ENCODE peak calls at places on chromosomes 2 and 18, in six cellular contexts. B, C, U, M, K and D are unnamed samples.

GRCh38 chr2:4139711-4140110 is 436.3 kb downstream of the DCDC2C start:
- DNase-seq in B (no peak), C (no peak), U (no peak), M (no peak), K (no peak), D (no peak)

GRCh38 chr2:8151888-8152287 is 530.0 kb upstream of the ID2 start:
- DNase-seq in B (no peak), C (no peak), U (no peak), M (no peak), K (no peak), D (no peak)

GRCh38 chr18:46393230-46393629 is 263.8 kb downstream of the LOXHD1 start:
- DNase-seq in B (no peak), C (no peak), U (peak), M (no peak), K (no peak), D (no peak)

GRCh38 chr2:207975910-207976309 is 49.4 kb downstream of the PLEKHM3 start:
- DNase-seq in B (no peak), C (no peak), U (no peak), M (no peak), K (no peak), D (no peak)

GRCh38 chr2:122191331-122191730 is 435.9 kb downstream of the TSN start:
- DNase-seq in B (no peak), C (no peak), U (peak), M (peak), K (no peak), D (peak)

GRCh38 chr2:197085665-197086064 is 159.2 kb upstream of the PGAP1 start:
- DNase-seq in B (no peak), C (no peak), U (no peak), M (no peak), K (no peak), D (no peak)

GRCh38 chr18:2518473-2518872 is 52.8 kb downstream of the METTL4 start:
- DNase-seq in B (no peak), C (no peak), U (no peak), M (no peak), K (no peak), D (no peak)

GRCh38 chr18:48308027-48308635 is 101.1 kb downstream of the ZBTB7C start:
- DNase-seq in B (no peak), C (no peak), U (no peak), M (no peak), K (peak), D (no peak)

GRCh38 chr2:144382848-144383247 is 137.1 kb downstream of the ZEB2 start:
- DNase-seq in B (no peak), C (no peak), U (no peak), M (peak), K (no peak), D (peak)

GRCh38 chr2:189260361-189260761 is 80.8 kb upstream of the COL5A2 start:
- DNase-seq in B (no peak), C (no peak), U (peak), M (peak), K (no peak), D (no peak)

GRCh38 chr2:218607436-218608115 is at the start of gene PLCD4:
- DNase-seq in B (no peak), C (no peak), U (peak), M (no peak), K (no peak), D (no peak)

GRCh38 chr2:71521436-71521950 is 68.1 kb downstream of the DYSF start:
- DNase-seq in B (no peak), C (no peak), U (no peak), M (no peak), K (no peak), D (no peak)

GRCh38 chr2:20291846-20292408 is 58.7 kb downstream of the PUM2 start:
- DNase-seq in B (no peak), C (no peak), U (peak), M (no peak), K (no peak), D (no peak)

GRCh38 chr18:52992041-52992440 is 652.0 kb downstream of the DCC start:
- DNase-seq in B (no peak), C (no peak), U (peak), M (no peak), K (no peak), D (no peak)
- TF ChIP-seq CTCF in B (peak), C (no peak), U (peak), M (no peak), K (no peak), D (no peak)

GRCh38 chr18:49726564-49726963 is 86.8 kb downstream of the ACAA2 start:
- DNase-seq in B (no peak), C (no peak), U (no peak), M (no peak), K (no peak), D (no peak)

GRCh38 chr18:49728542-49728941 is 84.8 kb downstream of the ACAA2 start:
- DNase-seq in B (peak), C (no peak), U (peak), M (peak), K (no peak), D (peak)

GRCh38 chr18:49723648-49724180 is 89.6 kb downstream of the ACAA2 start:
- DNase-seq in B (no peak), C (no peak), U (no peak), M (peak), K (no peak), D (peak)

GRCh38 chr18:49727816-49728215 is 85.5 kb downstream of the ACAA2 start:
- DNase-seq in B (no peak), C (no peak), U (no peak), M (no peak), K (no peak), D (no peak)

DNA sequence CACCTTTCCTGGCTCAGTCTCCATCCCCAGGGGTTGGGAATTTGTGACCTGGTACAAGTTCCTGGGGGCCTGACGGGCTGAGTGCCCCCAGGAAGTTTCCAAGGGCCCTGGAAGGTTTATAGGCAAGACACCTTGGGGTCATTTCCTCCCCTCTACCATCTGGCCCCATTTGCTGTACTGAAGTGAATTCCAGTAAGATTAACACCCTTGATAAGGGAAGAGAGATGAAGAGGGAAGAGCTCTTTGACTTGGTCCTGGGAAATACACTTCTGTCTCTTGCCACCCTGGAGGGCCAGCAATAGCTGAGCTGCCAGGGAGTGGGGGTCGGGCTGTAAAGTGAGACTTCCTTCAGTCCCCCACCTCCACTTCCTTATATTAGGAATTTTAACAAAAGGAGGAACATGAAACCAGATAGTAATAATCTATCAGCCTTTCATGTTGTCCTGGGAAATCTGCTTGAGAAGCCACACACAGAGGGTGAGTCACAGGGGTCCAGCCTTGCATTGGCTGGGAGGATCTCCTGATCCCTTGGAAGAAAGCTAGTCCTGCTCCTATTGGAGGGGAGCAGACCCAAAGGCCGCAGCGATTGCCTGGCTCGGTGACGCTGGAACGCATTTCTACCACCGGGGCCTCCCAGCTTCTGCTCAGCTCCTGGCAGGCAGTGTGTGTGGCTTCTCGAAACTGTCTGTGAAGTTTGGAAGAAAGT is 87.4 kb downstream of the ACAA2 start:
- DNase-seq in B (no peak), C (no peak), U (peak), M (no peak), K (no peak), D (no peak)
- TF ChIP-seq CTCF in B (no peak), C (no peak), U (no peak), M (no peak), K (no peak), D (no peak)

GRCh38 chr2:75560022-75560767 is 544 bp downstream of the EVA1A start:
- DNase-seq in B (peak), C (no peak), U (peak), M (peak), K (no peak), D (peak)
- TF ChIP-seq CTCF in B (peak), C (no peak), U (peak), M (no peak), K (no peak), D (no peak)

GRCh38 chr2:103119352-103119751 is 357.5 kb downstream of the TMEM182 start:
- DNase-seq in B (no peak), C (no peak), U (no peak), M (no peak), K (no peak), D (no peak)

GRCh38 chr2:103123516-103123915 is 361.7 kb downstream of the TMEM182 start:
- DNase-seq in B (no peak), C (no peak), U (no peak), M (no peak), K (no peak), D (no peak)

DNA sequence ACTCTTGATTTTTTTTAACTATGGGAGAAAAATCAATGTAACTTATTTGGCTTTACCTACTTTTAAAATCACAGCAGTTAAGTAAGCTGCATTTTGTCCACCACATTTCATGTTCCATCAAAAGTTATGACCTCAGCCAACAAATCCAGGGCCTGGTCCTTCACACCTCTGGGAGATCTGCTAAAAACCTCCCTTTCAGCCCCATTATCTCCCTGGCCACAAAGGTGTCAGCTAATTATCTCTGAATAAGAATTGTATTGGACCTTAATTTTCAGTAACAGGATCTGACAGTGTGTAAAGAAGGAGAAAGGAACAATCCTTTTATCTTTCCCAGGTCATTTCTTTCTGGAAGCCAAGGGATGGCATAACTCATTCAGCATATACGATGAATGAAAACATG is 359.3 kb downstream of the TMEM182 start:
- DNase-seq in B (no peak), C (no peak), U (no peak), M (no peak), K (no peak), D (no peak)
- TF ChIP-seq CTCF in B (no peak), C (no peak), U (no peak), M (no peak), K (no peak), D (no peak)

GRCh38 chr2:31889044-31889443 is 121.8 kb downstream of the MEMO1 start:
- DNase-seq in B (no peak), C (no peak), U (no peak), M (no peak), K (no peak), D (no peak)

GRCh38 chr2:31888550-31888949 is 122.3 kb downstream of the MEMO1 start:
- DNase-seq in B (no peak), C (no peak), U (no peak), M (no peak), K (no peak), D (no peak)

GRCh38 chr2:31886700-31887099 is 124.1 kb downstream of the MEMO1 start:
- DNase-seq in B (no peak), C (no peak), U (peak), M (peak), K (no peak), D (no peak)
- TF ChIP-seq CTCF in B (peak), C (peak), U (peak), M (peak), K (no peak), D (no peak)

GRCh38 chr2:38554973-38555595 is 47.6 kb downstream of the HNRNPLL start:
- DNase-seq in B (no peak), C (no peak), U (peak), M (peak), K (no peak), D (no peak)
- TF ChIP-seq CTCF in B (peak), C (peak), U (peak), M (peak), K (no peak), D (peak)

DNA sequence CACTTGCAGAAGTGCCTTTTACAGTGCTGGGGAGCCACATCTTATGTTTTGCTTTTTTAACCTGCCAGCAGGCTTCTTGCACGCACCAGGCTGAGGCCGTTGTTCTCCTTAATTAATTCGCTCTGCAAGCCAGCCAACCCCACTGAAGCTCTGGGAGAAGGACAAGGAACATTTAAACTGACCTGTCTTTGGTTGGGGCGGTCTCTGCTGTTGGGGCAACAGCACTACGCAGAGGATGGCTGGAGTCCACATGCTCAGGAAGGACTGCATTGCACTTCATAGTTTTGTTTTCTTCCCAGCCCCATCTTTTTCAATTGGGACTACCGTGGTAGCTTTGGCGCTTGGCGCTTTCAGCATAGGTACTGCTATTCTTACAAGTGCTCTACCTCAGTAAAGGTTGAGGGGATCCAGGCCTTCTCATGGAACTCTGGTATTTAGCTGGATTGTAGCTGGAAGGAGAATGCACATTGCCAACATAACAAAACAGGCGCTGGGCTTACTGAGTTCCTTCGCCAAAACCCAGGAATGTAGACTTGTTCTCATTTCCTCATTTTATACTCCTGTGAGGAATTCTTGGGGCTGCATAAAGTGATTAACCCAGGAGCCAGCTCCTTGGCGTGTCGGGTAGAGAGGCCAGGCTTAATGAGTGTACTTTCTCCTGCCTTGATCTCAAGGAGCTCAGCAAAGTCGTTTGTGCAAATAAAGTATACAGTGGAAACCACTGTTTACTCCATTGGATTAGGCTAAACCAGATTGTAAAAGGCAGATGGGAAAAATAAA is 146.2 kb downstream of the PRKCE start:
- DNase-seq in B (no peak), C (no peak), U (peak), M (no peak), K (no peak), D (no peak)
- TF ChIP-seq CTCF in B (no peak), C (no peak), U (no peak), M (no peak), K (no peak), D (no peak)

DNA sequence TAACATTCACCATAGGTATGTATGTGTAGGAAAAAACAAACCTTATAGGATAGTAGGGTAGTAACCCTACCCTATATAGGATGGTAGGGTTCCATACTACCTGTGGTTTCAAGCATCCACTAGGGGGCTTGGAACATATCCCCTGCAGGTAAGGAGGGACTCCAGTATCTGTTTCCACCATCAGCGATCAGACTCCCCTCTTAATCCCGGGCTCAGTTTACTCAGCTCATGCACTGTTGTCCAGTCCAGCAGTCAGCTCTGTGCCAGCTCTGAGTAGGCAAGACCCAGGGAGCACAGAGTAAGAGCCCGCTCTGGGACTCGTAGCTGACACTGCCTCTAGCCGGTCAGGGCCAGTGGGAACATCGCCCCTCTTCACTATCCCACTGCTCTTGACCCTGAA is 61.7 kb downstream of the MEX3C start:
- DNase-seq in B (no peak), C (no peak), U (peak), M (peak), K (no peak), D (no peak)
- TF ChIP-seq CTCF in B (no peak), C (no peak), U (peak), M (peak), K (peak), D (peak)